ENCODE peak calls at places on chromosome 5, in four cellular contexts. C, D, Q and B are unnamed samples.

GRCh38 chr5:40258205-40258604 is 421.5 kb upstream of the PTGER4 start:
- DNase-seq in C (no peak), Q (peak), D (no peak), B (no peak)

GRCh38 chr5:143635146-143635752 is 176.7 kb upstream of the HMHB1 start:
- DNase-seq in C (no peak), Q (peak), D (no peak), B (no peak)

GRCh38 chr5:79143684-79144379 is 32.2 kb downstream of the BHMT start:
- DNase-seq in Q (peak), D (no peak), C (no peak), B (no peak)

GRCh38 chr5:160887780-160888179 is 35.8 kb upstream of the ATP10B start:
- DNase-seq in C (no peak), Q (no peak), D (no peak), B (no peak)

GRCh38 chr5:177325868-177326381 is 14.2 kb upstream of the MXD3 start:
- DNase-seq in C (no peak), D (no peak), Q (no peak), B (no peak)

GRCh38 chr5:149605998-149606721 is 24.9 kb downstream of the ARHGEF37 start:
- DNase-seq in D (no peak), C (no peak), Q (peak), B (no peak)

GRCh38 chr5:108788142-108788541 is 40.4 kb downstream of the FER start:
- DNase-seq in Q (no peak), C (peak), D (no peak), B (no peak)

GRCh38 chr5:158886086-158886485 is 213.6 kb downstream of the EBF1 start:
- DNase-seq in D (no peak), C (no peak), Q (peak), B (no peak)

GRCh38 chr5:160970605-160971191 is 118.7 kb upstream of the ATP10B start:
- DNase-seq in Q (no peak), D (no peak), C (no peak), B (no peak)

GRCh38 chr5:141880961-141881801 is 3.0 kb upstream of the PCDH1 start:
- DNase-seq in D (no peak), C (peak), Q (peak), B (no peak)

GRCh38 chr5:15794117-15794985 is 294.4 kb downstream of the FBXL7 start:
- DNase-seq in D (no peak), C (no peak), Q (peak), B (no peak)

GRCh38 chr5:181255836-181256578 is 4.9 kb downstream of the TRIM52 start:
- DNase-seq in C (no peak), Q (no peak), D (no peak), B (no peak)

GRCh38 chr5:147995846-147996245 is 67.9 kb upstream of the SPINK5 start:
- DNase-seq in C (no peak), D (no peak), Q (no peak), B (no peak)

GRCh38 chr5:39076101-39076756 is 2.0 kb upstream of the RICTOR start:
- DNase-seq in C (no peak), D (no peak), Q (no peak), B (no peak)

GRCh38 chr5:139205144-139205543 is 7.0 kb upstream of the SIL1 start:
- DNase-seq in D (no peak), Q (no peak), C (no peak), B (no peak)

GRCh38 chr5:172370648-172371248 is 83.6 kb downstream of the SH3PXD2B start:
- DNase-seq in D (no peak), C (no peak), Q (peak), B (no peak)

GRCh38 chr5:158910782-158911692 is 188.7 kb downstream of the EBF1 start:
- DNase-seq in C (no peak), Q (no peak), D (no peak), B (no peak)

GRCh38 chr5:139651863-139652787 is 4.0 kb downstream of the CXXC5 start:
- DNase-seq in Q (peak), D (peak), C (peak), B (no peak)

GRCh38 chr5:24644757-24645156 is at the start of gene CDH10:
- DNase-seq in Q (peak), D (no peak), C (no peak), B (peak)

GRCh38 chr5:72507360-72508238 is at the start of gene ZNF366:
- DNase-seq in Q (no peak), C (no peak), D (no peak), B (no peak)
- TF ChIP-seq CTCF in Q (no peak), C (no peak), D (no peak), B (no peak)

GRCh38 chr5:53262348-53262970 is 152.9 kb upstream of the MOCS2 start:
- DNase-seq in Q (peak), C (no peak), D (no peak), B (no peak)
- TF ChIP-seq CTCF in Q (peak), C (peak), D (no peak), B (no peak)

DNA sequence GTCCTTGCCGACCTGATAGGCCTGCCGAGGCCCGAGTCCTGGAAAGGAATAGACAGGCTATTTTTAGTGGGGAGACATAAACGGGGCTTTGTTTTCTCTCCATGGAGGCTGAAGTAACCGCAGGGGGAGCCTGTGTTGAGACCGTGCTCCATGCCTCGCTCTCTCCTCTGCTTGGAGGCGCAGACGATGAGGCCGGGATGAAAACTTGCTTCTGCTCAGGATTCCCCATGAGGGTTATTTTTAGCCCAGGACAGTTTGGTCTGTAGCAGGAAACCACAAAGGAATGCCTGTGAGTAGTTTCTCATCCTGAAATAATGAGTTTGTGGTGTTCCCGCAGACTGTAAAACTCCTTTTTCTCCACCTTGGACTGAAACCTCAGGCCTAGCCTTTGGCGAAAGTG is 81.9 kb upstream of the RARS1 start:
- DNase-seq in C (no peak), Q (peak), D (no peak), B (no peak)
- TF ChIP-seq CTCF in C (no peak), Q (peak), D (no peak), B (no peak)

DNA sequence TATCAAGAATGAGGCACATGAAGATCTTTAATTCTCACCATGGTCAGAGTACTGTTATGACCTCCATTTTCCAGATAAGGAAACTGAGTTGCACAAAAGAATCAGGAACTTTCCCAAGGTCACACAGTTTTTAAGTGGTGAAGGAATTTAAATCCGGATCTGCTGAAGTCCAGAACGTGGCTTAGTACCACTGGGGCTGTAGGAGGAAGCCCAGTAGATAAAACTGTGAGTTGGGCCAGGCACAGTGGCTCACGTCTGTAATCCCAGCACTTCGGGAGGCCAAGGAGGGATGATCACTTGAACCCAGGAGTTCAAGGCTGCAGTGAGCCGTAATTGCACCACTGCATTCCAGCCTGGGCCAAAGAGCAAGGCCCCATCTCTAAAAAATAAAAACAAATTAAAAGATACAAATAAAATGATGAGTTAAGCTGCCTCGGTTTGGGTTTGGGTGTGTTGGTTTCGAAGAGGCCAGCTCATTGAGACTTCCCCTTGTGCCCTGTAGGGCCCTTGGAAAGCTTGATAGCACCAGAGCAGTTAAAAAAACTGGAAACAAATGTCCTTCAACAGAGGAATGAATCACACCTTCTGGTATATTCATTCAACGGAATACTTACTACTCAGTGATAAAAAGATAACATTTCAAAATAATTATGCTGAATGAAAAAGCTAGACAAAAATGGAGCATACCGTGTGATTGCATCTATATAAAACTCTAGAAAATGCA is 20.1 kb downstream of the ATOX1 start:
- DNase-seq in Q (peak), D (no peak), C (no peak), B (no peak)
- TF ChIP-seq CTCF in Q (no peak), D (no peak), C (no peak), B (no peak)